ENCODE peak calls at places on chromosomes 6 and 20, in five cellular contexts. R, L, P, J and X are unnamed samples.

GRCh38 chr6:21953831-21954801 is 342.7 kb downstream of the PRL start:
- DNase-seq in P (peak), J (peak), R (no peak), L (no peak), X (peak)

GRCh38 chr6:117354671-117355070 is 71.1 kb downstream of the ROS1 start:
- DNase-seq in J (no peak), P (no peak), L (no peak), R (no peak), X (peak)

GRCh38 chr20:57260959-57261357 is 5.5 kb downstream of the BMP7 start:
- DNase-seq in P (peak), L (no peak), R (no peak), J (no peak), X (no peak)

GRCh38 chr6:170043881-170044790 is 246.7 kb downstream of the DLL1 start:
- DNase-seq in L (no peak), R (no peak), J (no peak), P (no peak), X (no peak)

GRCh38 chr20:62388839-62389600 is 2.1 kb downstream of the RPS21 start:
- DNase-seq in L (no peak), R (no peak), J (no peak), P (no peak), X (no peak)

GRCh38 chr6:149904661-149905370 is 6.9 kb upstream of the RAET1E start:
- DNase-seq in P (no peak), L (no peak), J (no peak), R (no peak), X (no peak)

GRCh38 chr20:64102647-64103354 is 4.6 kb downstream of the NPBWR2 start:
- DNase-seq in R (no peak), J (no peak), P (peak), L (peak), X (no peak)

GRCh38 chr6:116847234-116847633 is 18.4 kb upstream of the GPRC6A start:
- DNase-seq in L (no peak), P (peak), J (peak), R (no peak), X (peak)

GRCh38 chr20:62010551-62011402 is 54.9 kb downstream of the TAF4 start:
- DNase-seq in L (peak), R (peak), J (peak), P (peak), X (peak)